ENCODE peak calls at places on chromosomes 11 and 22, in six cellular contexts. Q, X, A, U, M and Z are unnamed samples.

GRCh38 chr11:110059706-110060430 is 33.3 kb upstream of the ZC3H12C start:
- DNase-seq in Q (no peak), X (no peak), A (no peak), U (no peak), M (no peak), Z (no peak)

GRCh38 chr11:9313648-9314290 is 624 bp downstream of the TMEM41B start:
- DNase-seq in Q (no peak), X (no peak), A (peak; percentile 48), U (no peak), M (no peak), Z (no peak)

GRCh38 chr11:134746609-134747008 is 334.6 kb upstream of the B3GAT1 start:
- DNase-seq in Q (no peak), X (no peak), A (no peak), U (no peak), M (no peak), Z (no peak)

GRCh38 chr11:83008581-83008923 is 63.1 kb downstream of the RAB30 start:
- DNase-seq in Q (no peak), X (no peak), A (no peak), U (peak; percentile 54), M (no peak), Z (no peak)

GRCh38 chr11:75591966-75592365 is 29.9 kb downstream of the SERPINH1 start:
- DNase-seq in Q (no peak), X (no peak), A (no peak), U (no peak), M (no peak), Z (no peak)

GRCh38 chr22:26483043-26483438 is 542 bp downstream of the HPS4 start:
- DNase-seq in Q (no peak), X (no peak), A (no peak), U (no peak), M (no peak), Z (no peak)

GRCh38 chr22:27163162-27164137 is 506.1 kb downstream of the MIAT start:
- DNase-seq in Q (no peak), X (no peak), A (no peak), U (no peak), M (no peak), Z (no peak)

GRCh38 chr11:84714316-84714780 is 912.8 kb downstream of the DLG2 start:
- DNase-seq in Q (peak; percentile 12), X (no peak), A (peak; percentile 27), U (peak; percentile 58), M (no peak), Z (peak; percentile 66)

GRCh38 chr22:22691055-22691454 is 46.6 kb downstream of the GGTLC2 start:
- DNase-seq in Q (no peak), X (no peak), A (no peak), U (no peak), M (no peak), Z (no peak)

GRCh38 chr11:1742371-1742770 is 8.0 kb downstream of the IFITM10 start:
- DNase-seq in Q (no peak), X (no peak), A (no peak), U (no peak), M (no peak), Z (no peak)

GRCh38 chr11:62554377-62554776 is 7.8 kb upstream of the AHNAK start:
- DNase-seq in Q (no peak), X (no peak), A (no peak), U (no peak), M (no peak), Z (no peak)

GRCh38 chr11:772429-773390 is 4.6 kb downstream of the GATD1 start:
- DNase-seq in Q (no peak), X (no peak), A (no peak), U (no peak), M (no peak), Z (no peak)

GRCh38 chr11:20790622-20791021 is 121.2 kb downstream of the NELL1 start:
- DNase-seq in Q (no peak), X (no peak), A (no peak), U (no peak), M (no peak), Z (no peak)

GRCh38 chr11:75346296-75346695 is 5.2 kb downstream of the ARRB1 start:
- DNase-seq in Q (no peak), X (no peak), A (no peak), U (no peak), M (no peak), Z (no peak)

GRCh38 chr11:110526323-110526722 is 96.6 kb downstream of the FDX1 start:
- DNase-seq in Q (no peak), X (peak; percentile 26), A (no peak), U (no peak), M (no peak), Z (no peak)

GRCh38 chr22:33658775-33659174 is 261.5 kb downstream of the LARGE1 start:
- DNase-seq in Q (no peak), X (no peak), A (no peak), U (no peak), M (no peak), Z (no peak)

GRCh38 chr11:126833020-126833419 is 167.6 kb downstream of the KIRREL3 start:
- DNase-seq in Q (no peak), X (no peak), A (no peak), U (no peak), M (no peak), Z (no peak)

GRCh38 chr11:57427692-57428082 is 766 bp upstream of the SLC43A3 start:
- DNase-seq in Q (no peak), X (no peak), A (no peak), U (no peak), M (no peak), Z (no peak)

GRCh38 chr11:23729088-23729487 is 767.8 kb upstream of the LUZP2 start:
- DNase-seq in Q (no peak), X (no peak), A (no peak), U (no peak), M (no peak), Z (no peak)

GRCh38 chr11:34132261-34132965 is 27.0 kb downstream of the NAT10 start:
- DNase-seq in Q (no peak), X (no peak), A (no peak), U (no peak), M (no peak), Z (no peak)

GRCh38 chr11:73509188-73509587 is 88.7 kb downstream of the FAM168A start:
- DNase-seq in Q (no peak), X (no peak), A (no peak), U (peak; percentile 44), M (no peak), Z (no peak)

GRCh38 chr11:73507086-73507485 is 90.8 kb downstream of the FAM168A start:
- DNase-seq in Q (no peak), X (no peak), A (no peak), U (no peak), M (no peak), Z (no peak)

GRCh38 chr11:73510106-73510505 is 87.8 kb downstream of the FAM168A start:
- DNase-seq in Q (no peak), X (no peak), A (no peak), U (no peak), M (no peak), Z (no peak)

GRCh38 chr11:73510877-73511276 is 87.0 kb downstream of the FAM168A start:
- DNase-seq in Q (no peak), X (no peak), A (no peak), U (no peak), M (no peak), Z (no peak)

GRCh38 chr11:73508243-73509176 is 89.4 kb downstream of the FAM168A start:
- DNase-seq in Q (no peak), X (no peak), A (no peak), U (no peak), M (no peak), Z (no peak)
- TF ChIP-seq ZNF274 in Q (no peak), X (no peak), A (no peak), U (no peak), M (no peak), Z (no peak)

DNA sequence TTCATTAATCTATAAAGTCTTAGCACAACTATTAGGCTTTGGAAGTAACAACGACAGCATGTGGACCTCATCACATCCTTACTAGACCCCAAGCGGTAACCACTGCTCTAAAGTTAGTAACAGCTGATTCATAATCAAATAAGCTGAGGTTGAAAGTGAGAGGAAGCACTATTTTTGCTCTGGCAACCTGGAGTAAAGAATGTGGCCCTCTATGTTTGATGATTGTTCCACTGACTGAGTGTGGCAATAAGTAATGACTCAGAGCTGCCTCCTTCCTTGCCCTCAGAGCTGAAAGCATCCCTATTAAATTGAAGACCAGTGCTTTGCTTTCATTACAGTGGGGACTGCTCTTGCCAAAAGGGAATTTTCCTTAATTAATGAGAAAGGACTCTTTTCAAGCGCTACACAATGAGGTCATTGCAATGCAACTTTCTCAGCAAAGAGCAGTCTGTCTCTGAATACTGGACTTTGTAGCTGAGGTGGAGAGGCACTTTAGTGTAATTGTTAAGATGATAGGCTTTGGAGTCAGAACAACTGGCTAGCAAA is 906.1 kb upstream of the RAG2 start:
- DNase-seq in Q (no peak), X (peak; percentile 78), A (no peak), U (no peak), M (no peak), Z (no peak)
- H3K4me1 ChIP-seq in Q (no peaks in the 10 kb centered on the region), X (peaks cover 18% of the 10 kb centered on the region), A (no peaks in the 10 kb centered on the region), U (no peaks in the 10 kb centered on the region), M (peaks cover 9% of the 10 kb centered on the region), Z (no peaks in the 10 kb centered on the region)

DNA sequence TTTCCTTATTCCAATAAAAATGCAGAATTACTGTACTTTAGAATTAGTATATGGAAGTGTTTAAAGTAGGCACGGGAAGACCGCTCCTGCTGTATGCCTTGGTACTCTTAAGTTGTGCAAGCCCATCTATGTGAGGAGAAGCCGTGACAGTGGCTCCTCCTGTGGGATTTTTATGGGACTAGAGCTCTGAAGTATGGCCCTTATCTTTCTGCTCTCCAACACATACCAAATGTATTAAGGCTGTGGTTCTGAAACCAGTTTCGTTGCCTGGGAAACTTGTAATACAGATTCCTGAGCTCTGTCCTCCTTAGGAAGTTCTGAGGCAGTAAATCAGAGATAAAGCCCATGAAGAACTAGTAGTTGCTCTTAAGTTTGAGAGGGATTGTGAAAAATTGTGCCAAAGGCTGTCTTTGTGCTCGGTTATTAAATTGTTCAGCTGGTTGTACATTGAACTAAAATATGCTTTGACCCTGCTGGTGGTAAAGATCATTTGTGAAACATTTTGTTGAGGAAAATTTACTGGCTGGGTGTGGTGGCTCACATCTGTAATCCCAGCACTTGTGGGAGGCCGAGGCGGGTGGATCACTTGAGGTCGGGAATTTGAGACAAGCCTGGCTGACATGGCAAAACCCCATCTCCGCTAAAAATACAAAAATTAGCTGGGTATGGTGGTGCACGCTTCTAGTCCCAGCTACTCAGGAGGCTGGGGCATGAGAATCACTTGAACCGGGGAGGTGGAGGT is 29.3 kb downstream of the RTN3 start:
- DNase-seq in Q (no peak), X (no peak), A (peak; percentile 69), U (no peak), M (no peak), Z (no peak)
- H3K4me3 ChIP-seq in Q (no peak overlapping the region), X (no peak overlapping the region), A (no peak overlapping the region), U (no peak overlapping the region), M (no peak overlapping the region), Z (no peak overlapping the region)

GRCh38 chr11:71548120-71548519 is at the start of gene KRTAP5-9:
- DNase-seq in Q (no peak), X (no peak), A (no peak), U (no peak), M (no peak), Z (no peak)
- TF ChIP-seq ZNF274 in Q (no peak), X (no peak), A (no peak), U (no peak), M (no peak), Z (no peak)

GRCh38 chr11:115903179-115903578 is 399.0 kb upstream of the CADM1 start:
- DNase-seq in Q (no peak), X (no peak), A (no peak), U (no peak), M (no peak), Z (no peak)
- H3K4me1 ChIP-seq in Q (no peaks in the 10 kb centered on the region), X (no peaks in the 10 kb centered on the region), A (no peaks in the 10 kb centered on the region), U (no peaks in the 10 kb centered on the region), M (no peaks in the 10 kb centered on the region), Z (no peaks in the 10 kb centered on the region)